ENCODE peak calls at places on chromosome 13, in ten cellular contexts. One of them, this sample, is unnamed.

GRCh38 chr13:35332134-35332533 is 144.4 kb downstream of the MAB21L1 start:
- DNase-seq in stomach: no peak
- DNase-seq in stimulated activated CD4-positive, alpha-beta T cell treated with anti-CD3 and anti-CD28 coated beads, Interleukin-12 subunit alpha, Interleukin-12 subunit beta, amount 100 ng/mL, for 24 hours: no peak
- DNase-seq in memory B cell: no peak
- DNase-seq in WTC11: no peak
- DNase-seq in activated T-helper 2 cell treated with anti-CD3 and anti-CD28 coated beads, Interferon-gamma antibody, Interleukin-2, Interleukin-4, amounts not matched to agents 10 μg/mL and 5 μg/mL and 100 μg/mL, durations not matched to agents 14 hours and 24 hours and 36 hours: no peak
- DNase-seq in ELR: no peak
- DNase-seq in HT1080: no peak
- DNase-seq in mesendoderm: no peak
- DNase-seq in B cell: no peak
- DNase-seq in this sample: no peak

GRCh38 chr13:109699628-109700071 is 86.7 kb downstream of the IRS2 start:
- DNase-seq in stomach: no peak
- DNase-seq in stimulated activated CD4-positive, alpha-beta T cell treated with anti-CD3 and anti-CD28 coated beads, Interleukin-12 subunit alpha, Interleukin-12 subunit beta, amount 100 ng/mL, for 24 hours: no peak
- DNase-seq in memory B cell: no peak
- DNase-seq in WTC11: peak
- DNase-seq in activated T-helper 2 cell treated with anti-CD3 and anti-CD28 coated beads, Interferon-gamma antibody, Interleukin-2, Interleukin-4, amounts not matched to agents 10 μg/mL and 5 μg/mL and 100 μg/mL, durations not matched to agents 14 hours and 24 hours and 36 hours: no peak
- DNase-seq in ELR: no peak
- DNase-seq in HT1080: no peak
- DNase-seq in mesendoderm: peak
- DNase-seq in B cell: no peak
- DNase-seq in this sample: no peak

GRCh38 chr13:103948477-103948876 is 882.3 kb upstream of the SLC10A2 start:
- DNase-seq in stomach: no peak
- DNase-seq in stimulated activated CD4-positive, alpha-beta T cell treated with anti-CD3 and anti-CD28 coated beads, Interleukin-12 subunit alpha, Interleukin-12 subunit beta, amount 100 ng/mL, for 24 hours: no peak
- DNase-seq in memory B cell: no peak
- DNase-seq in WTC11: no peak
- DNase-seq in activated T-helper 2 cell treated with anti-CD3 and anti-CD28 coated beads, Interferon-gamma antibody, Interleukin-2, Interleukin-4, amounts not matched to agents 10 μg/mL and 5 μg/mL and 100 μg/mL, durations not matched to agents 14 hours and 24 hours and 36 hours: no peak
- DNase-seq in ELR: no peak
- DNase-seq in HT1080: no peak
- DNase-seq in mesendoderm: peak
- DNase-seq in B cell: no peak
- DNase-seq in this sample: no peak

GRCh38 chr13:105969761-105970160 is 565.7 kb downstream of the EFNB2 start:
- DNase-seq in stomach: no peak
- DNase-seq in stimulated activated CD4-positive, alpha-beta T cell treated with anti-CD3 and anti-CD28 coated beads, Interleukin-12 subunit alpha, Interleukin-12 subunit beta, amount 100 ng/mL, for 24 hours: no peak
- DNase-seq in memory B cell: no peak
- DNase-seq in WTC11: no peak
- DNase-seq in activated T-helper 2 cell treated with anti-CD3 and anti-CD28 coated beads, Interferon-gamma antibody, Interleukin-2, Interleukin-4, amounts not matched to agents 10 μg/mL and 5 μg/mL and 100 μg/mL, durations not matched to agents 14 hours and 24 hours and 36 hours: no peak
- DNase-seq in ELR: peak
- DNase-seq in HT1080: no peak
- DNase-seq in mesendoderm: no peak
- DNase-seq in B cell: no peak
- DNase-seq in this sample: peak

GRCh38 chr13:26280822-26281221 is 26.9 kb downstream of the CDK8 start:
- DNase-seq in stomach: no peak
- DNase-seq in stimulated activated CD4-positive, alpha-beta T cell treated with anti-CD3 and anti-CD28 coated beads, Interleukin-12 subunit alpha, Interleukin-12 subunit beta, amount 100 ng/mL, for 24 hours: no peak
- DNase-seq in memory B cell: no peak
- DNase-seq in WTC11: no peak
- DNase-seq in activated T-helper 2 cell treated with anti-CD3 and anti-CD28 coated beads, Interferon-gamma antibody, Interleukin-2, Interleukin-4, amounts not matched to agents 10 μg/mL and 5 μg/mL and 100 μg/mL, durations not matched to agents 14 hours and 24 hours and 36 hours: no peak
- DNase-seq in ELR: no peak
- DNase-seq in HT1080: peak
- DNase-seq in mesendoderm: peak
- DNase-seq in B cell: no peak
- DNase-seq in this sample: no peak

GRCh38 chr13:85665286-85665685 is 133.9 kb downstream of the SLITRK6 start:
- DNase-seq in stomach: no peak
- DNase-seq in stimulated activated CD4-positive, alpha-beta T cell treated with anti-CD3 and anti-CD28 coated beads, Interleukin-12 subunit alpha, Interleukin-12 subunit beta, amount 100 ng/mL, for 24 hours: no peak
- DNase-seq in memory B cell: no peak
- DNase-seq in WTC11: no peak
- DNase-seq in activated T-helper 2 cell treated with anti-CD3 and anti-CD28 coated beads, Interferon-gamma antibody, Interleukin-2, Interleukin-4, amounts not matched to agents 10 μg/mL and 5 μg/mL and 100 μg/mL, durations not matched to agents 14 hours and 24 hours and 36 hours: no peak
- DNase-seq in ELR: peak
- DNase-seq in HT1080: peak
- DNase-seq in mesendoderm: peak
- DNase-seq in B cell: no peak
- DNase-seq in this sample: peak

GRCh38 chr13:103222683-103223082 is 156.5 kb upstream of the SLC10A2 start:
- DNase-seq in stomach: no peak
- DNase-seq in stimulated activated CD4-positive, alpha-beta T cell treated with anti-CD3 and anti-CD28 coated beads, Interleukin-12 subunit alpha, Interleukin-12 subunit beta, amount 100 ng/mL, for 24 hours: no peak
- DNase-seq in memory B cell: no peak
- DNase-seq in WTC11: no peak
- DNase-seq in activated T-helper 2 cell treated with anti-CD3 and anti-CD28 coated beads, Interferon-gamma antibody, Interleukin-2, Interleukin-4, amounts not matched to agents 10 μg/mL and 5 μg/mL and 100 μg/mL, durations not matched to agents 14 hours and 24 hours and 36 hours: no peak
- DNase-seq in ELR: no peak
- DNase-seq in HT1080: no peak
- DNase-seq in mesendoderm: no peak
- DNase-seq in B cell: no peak
- DNase-seq in this sample: no peak

GRCh38 chr13:31545616-31546015 is 193.7 kb upstream of the RXFP2 start:
- DNase-seq in stomach: no peak
- DNase-seq in stimulated activated CD4-positive, alpha-beta T cell treated with anti-CD3 and anti-CD28 coated beads, Interleukin-12 subunit alpha, Interleukin-12 subunit beta, amount 100 ng/mL, for 24 hours: no peak
- DNase-seq in memory B cell: no peak
- DNase-seq in WTC11: no peak
- DNase-seq in activated T-helper 2 cell treated with anti-CD3 and anti-CD28 coated beads, Interferon-gamma antibody, Interleukin-2, Interleukin-4, amounts not matched to agents 10 μg/mL and 5 μg/mL and 100 μg/mL, durations not matched to agents 14 hours and 24 hours and 36 hours: no peak
- DNase-seq in ELR: peak
- DNase-seq in HT1080: peak
- DNase-seq in mesendoderm: no peak
- DNase-seq in B cell: no peak
- DNase-seq in this sample: no peak

GRCh38 chr13:69124996-69125395 is 982.6 kb upstream of the ATXN8OS start:
- DNase-seq in stomach: no peak
- DNase-seq in stimulated activated CD4-positive, alpha-beta T cell treated with anti-CD3 and anti-CD28 coated beads, Interleukin-12 subunit alpha, Interleukin-12 subunit beta, amount 100 ng/mL, for 24 hours: no peak
- DNase-seq in memory B cell: no peak
- DNase-seq in WTC11: no peak
- DNase-seq in activated T-helper 2 cell treated with anti-CD3 and anti-CD28 coated beads, Interferon-gamma antibody, Interleukin-2, Interleukin-4, amounts not matched to agents 10 μg/mL and 5 μg/mL and 100 μg/mL, durations not matched to agents 14 hours and 24 hours and 36 hours: no peak
- DNase-seq in ELR: peak
- DNase-seq in HT1080: peak
- DNase-seq in mesendoderm: no peak
- DNase-seq in B cell: no peak
- DNase-seq in this sample: no peak

GRCh38 chr13:76378767-76379166 is 507.4 kb downstream of the KCTD12 start:
- DNase-seq in stomach: no peak
- DNase-seq in stimulated activated CD4-positive, alpha-beta T cell treated with anti-CD3 and anti-CD28 coated beads, Interleukin-12 subunit alpha, Interleukin-12 subunit beta, amount 100 ng/mL, for 24 hours: no peak
- DNase-seq in memory B cell: no peak
- DNase-seq in WTC11: no peak
- DNase-seq in activated T-helper 2 cell treated with anti-CD3 and anti-CD28 coated beads, Interferon-gamma antibody, Interleukin-2, Interleukin-4, amounts not matched to agents 10 μg/mL and 5 μg/mL and 100 μg/mL, durations not matched to agents 14 hours and 24 hours and 36 hours: no peak
- DNase-seq in ELR: no peak
- DNase-seq in HT1080: no peak
- DNase-seq in mesendoderm: no peak
- DNase-seq in B cell: no peak
- DNase-seq in this sample: no peak

This sample was measured in RCC 7860.